ENCODE peak calls at places on chromosomes 12 and 14, in eight cellular contexts. L is activated T-cell treated with anti-CD3 and anti-CD28 coated beads, Interleukin-2, amount 50 U/mL, for 4 hours; J is GDM1; Q is activated CD4-positive, alpha-beta T cell treated with anti-CD3 and anti-CD28 coated beads for 36 hours; D is germinal center; N is mesothelial cell of epicardium; A is memory B cell; M is CD4-positive, alpha-beta memory T cell. O is an unnamed sample.

GRCh38 chr12:24143928-24144327 is 194.5 kb upstream of the SOX5 start:
- DNase-seq in M (no peak), Q (no peak), J (no peak), A (no peak), L (no peak), N (no peak), D (no peak), O (no peak)

GRCh38 chr12:108793756-108794441 is 62.6 kb upstream of the CORO1C start:
- DNase-seq in D (no peak), N (no peak), L (no peak), A (no peak), M (no peak), J (no peak), Q (no peak), O (no peak)

GRCh38 chr12:71694099-71694820 is 8.4 kb downstream of the TMEM19 start:
- DNase-seq in Q (no peak), A (peak; percentile 40), M (no peak), J (no peak), L (no peak), N (no peak), D (peak; percentile 73), O (no peak)

GRCh38 chr14:21384494-21384851 is 654 bp upstream of the SUPT16H start:
- DNase-seq in L (no peak), M (no peak), N (no peak), A (no peak), J (peak; percentile 34), Q (no peak), D (peak; percentile 51), O (no peak)

GRCh38 chr14:101017209-101017608 is 113.7 kb upstream of the RTL1 start:
- DNase-seq in A (no peak), Q (no peak), D (no peak), L (no peak), N (no peak), M (no peak), J (no peak), O (no peak)

GRCh38 chr14:41609704-41610183 is 3.1 kb downstream of the LRFN5 start:
- DNase-seq in L (no peak), M (no peak), D (no peak), A (no peak), Q (peak; percentile 28), J (no peak), N (peak; percentile 46), O (no peak)

GRCh38 chr14:69133206-69134125 is 19.5 kb downstream of the DCAF5 start:
- DNase-seq in L (no peak), A (no peak), M (no peak), D (no peak), J (no peak), Q (peak; percentile 56), N (no peak), O (no peak)

GRCh38 chr12:122520676-122521075 is 6.1 kb downstream of the RSRC2 start:
- DNase-seq in Q (no peak), J (no peak), D (no peak), A (no peak), M (no peak), N (no peak), L (no peak), O (no peak)

GRCh38 chr12:26853303-26854027 is 20.5 kb upstream of the ITPR2 start:
- DNase-seq in J (peak; percentile 48), L (peak; percentile 64), M (peak; percentile 63), A (peak; percentile 59), D (peak; percentile 77), Q (peak; percentile 84), N (no peak), O (no peak)

GRCh38 chr12:43396671-43397070 is 155.3 kb downstream of the ADAMTS20 start:
- DNase-seq in M (no peak), Q (no peak), L (no peak), A (no peak), D (no peak), N (no peak), J (no peak), O (no peak)

GRCh38 chr14:103418508-103418818 is 33.2 kb downstream of the MARK3 start:
- DNase-seq in Q (peak; percentile 30), J (no peak), M (no peak), D (no peak), A (no peak), L (no peak), N (no peak), O (no peak)

GRCh38 chr14:38250316-38250715 is 5.6 kb downstream of the CLEC14A start:
- DNase-seq in L (no peak), M (no peak), N (no peak), J (no peak), A (no peak), D (no peak), Q (no peak), O (no peak)

GRCh38 chr14:61193471-61193870 is 87.7 kb downstream of the TMEM30B start:
- DNase-seq in D (no peak), L (no peak), Q (no peak), J (no peak), N (no peak), M (no peak), A (no peak), O (no peak)

GRCh38 chr12:15193927-15194326 is 27.3 kb downstream of the RERG start:
- DNase-seq in M (no peak), A (no peak), L (no peak), J (no peak), Q (no peak), D (no peak), N (no peak), O (no peak)

GRCh38 chr12:93101367-93101766 is 172.3 kb upstream of the EEA1 start:
- DNase-seq in L (no peak), N (no peak), J (no peak), M (no peak), Q (no peak), A (no peak), D (no peak), O (no peak)

GRCh38 chr14:31286456-31287293 is 79.1 kb upstream of the HECTD1 start:
- DNase-seq in Q (peak; percentile 37), J (no peak), M (no peak), D (no peak), L (peak; percentile 4), N (no peak), A (no peak), O (no peak)

GRCh38 chr14:104644236-104644635 is 39.7 kb upstream of the TMEM179 start:
- DNase-seq in M (no peak), L (no peak), N (no peak), Q (no peak), J (no peak), D (no peak), A (no peak), O (no peak)

GRCh38 chr12:93785262-93786010 is 108.3 kb downstream of the CRADD start:
- DNase-seq in M (peak; percentile 30), D (no peak), J (no peak), Q (peak; percentile 72), A (no peak), N (no peak), L (peak; percentile 18), O (no peak)

GRCh38 chr12:2372735-2373134 is 319.9 kb downstream of the CACNA1C start:
- DNase-seq in J (no peak), A (no peak), M (no peak), Q (no peak), L (no peak), N (no peak), D (no peak), O (no peak)

GRCh38 chr12:52587563-52587962 is 13.7 kb downstream of the KRT72 start:
- DNase-seq in L (no peak), N (no peak), Q (no peak), A (no peak), M (no peak), D (no peak), J (no peak), O (no peak)

GRCh38 chr12:6330192-6330591 is 11.7 kb downstream of the TNFRSF1A start:
- DNase-seq in J (no peak), N (no peak), Q (no peak), L (no peak), D (peak; percentile 93), M (no peak), A (peak; percentile 66), O (no peak)

GRCh38 chr14:36944307-36945010 is 227.9 kb downstream of the SLC25A21 start:
- DNase-seq in N (no peak), J (no peak), L (no peak), D (no peak), A (no peak), M (no peak), Q (no peak), O (no peak)

GRCh38 chr14:68246074-68246980 is 426.7 kb downstream of the RAD51B start:
- DNase-seq in D (no peak), A (no peak), L (no peak), N (no peak), M (no peak), Q (no peak), J (no peak), O (no peak)

GRCh38 chr12:92596388-92596787 is 106.4 kb upstream of the PLEKHG7 start:
- DNase-seq in M (no peak), N (no peak), L (no peak), Q (no peak), J (no peak), D (no peak), A (no peak), O (no peak)

GRCh38 chr14:72925815-72926291 is 411 bp upstream of the DCAF4 start:
- DNase-seq in L (no peak), J (no peak), N (no peak), A (no peak), D (no peak), M (no peak), Q (no peak), O (no peak)

GRCh38 chr12:66176105-66176504 is 6.3 kb upstream of the TMBIM4 start:
- DNase-seq in N (no peak), Q (no peak), A (no peak), M (no peak), D (no peak), J (no peak), L (no peak), O (no peak)

GRCh38 chr14:104421401-104421821 is 158.2 kb upstream of the C14orf180 start:
- DNase-seq in Q (no peak), N (no peak), M (no peak), A (no peak), J (no peak), D (no peak), L (no peak), O (no peak)

GRCh38 chr12:51391047-51391837 is at the start of gene GALNT6:
- DNase-seq in A (peak; percentile 54), M (peak; percentile 73), J (peak; percentile 78), N (peak; percentile 31), D (peak; percentile 88), L (peak; percentile 70), Q (peak; percentile 78), O (peak; percentile 64)

GRCh38 chr14:48350971-48351370 is 675.6 kb upstream of the MDGA2 start:
- DNase-seq in N (no peak), J (no peak), Q (no peak), A (no peak), M (no peak), L (no peak), D (no peak), O (no peak)

GRCh38 chr14:95679995-95680735 is 6.1 kb upstream of the TCL1B start:
- DNase-seq in L (no peak), N (no peak), J (no peak), M (no peak), Q (no peak), A (no peak), D (peak; percentile 53), O (no peak)